ENCODE peak calls at places on chromosomes 5 and 9, in five cellular contexts. Z is DND-41, H is endothelial cell of umbilical vein, C is HCT116, G is GM23338. W is an unnamed sample. For H3K4me1, the result is how much of the 10 kb centered on the place peaks cover.

GRCh38 chr9:88660611-88661010 is 125.6 kb downstream of the NXNL2 start:
- DNase-seq in Z (peak), H (peak), C (peak), G (peak), W (peak)

GRCh38 chr5:120765189-120765588 is 301.1 kb downstream of the PRR16 start:
- DNase-seq in Z (no peak), H (no peak), C (no peak), G (no peak), W (no peak)

GRCh38 chr5:154401931-154402330 is 43.9 kb upstream of the SAP30L start:
- DNase-seq in Z (no peak), H (no peak), C (no peak), G (no peak), W (no peak)

GRCh38 chr9:106060885-106061284 is 366.5 kb downstream of the TMEM38B start:
- DNase-seq in Z (no peak), H (no peak), C (no peak), G (no peak), W (no peak)

GRCh38 chr5:160787247-160787646 is 64.8 kb downstream of the ATP10B start:
- DNase-seq in Z (peak), H (no peak), C (no peak), G (peak), W (peak)

GRCh38 chr9:96048954-96049831 is 173.7 kb downstream of the ERCC6L2 start:
- DNase-seq in Z (no peak), H (no peak), C (no peak), G (no peak), W (no peak)

GRCh38 chr9:107731115-107731762 is 241.7 kb upstream of the KLF4 start:
- DNase-seq in Z (no peak), H (no peak), C (no peak), G (no peak), W (no peak)

GRCh38 chr5:109316631-109317030 is 93.1 kb downstream of the PJA2 start:
- DNase-seq in Z (no peak), H (no peak), C (peak), G (no peak), W (no peak)

GRCh38 chr5:170746081-170746951 is 37.2 kb upstream of the GABRP start:
- DNase-seq in Z (no peak), H (peak), C (no peak), G (peak), W (no peak)

GRCh38 chr5:35160486-35161116 is 69.7 kb downstream of the PRLR start:
- DNase-seq in Z (no peak), H (no peak), C (no peak), G (no peak), W (no peak)

DNA sequence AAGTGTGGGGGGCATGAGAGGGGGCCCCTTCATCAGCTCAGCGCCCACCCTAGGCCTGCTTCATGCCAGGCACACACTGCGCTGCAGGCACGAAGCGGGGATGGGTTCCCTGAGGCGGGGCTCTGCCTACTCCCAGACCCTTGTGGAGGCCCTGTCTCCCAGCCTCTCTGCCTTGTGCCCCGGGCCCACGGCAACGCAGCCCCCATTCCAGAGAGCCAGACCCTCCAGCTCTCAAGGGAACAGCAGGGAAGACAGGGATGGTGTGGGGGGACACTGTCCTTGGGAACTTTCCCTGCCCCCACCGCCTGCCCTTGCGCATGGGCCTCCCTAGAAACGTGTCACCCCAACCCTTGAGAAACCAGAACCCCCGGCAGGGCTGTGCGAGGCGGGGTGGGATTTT is 10.0 kb upstream of the SLC12A7 start:
- DNase-seq in Z (no peak), H (no peak), C (no peak), G (no peak), W (no peak)
- H3K4me1 ChIP-seq in Z (under half), H (under half), C (under half), G (under half), W (under half)

DNA sequence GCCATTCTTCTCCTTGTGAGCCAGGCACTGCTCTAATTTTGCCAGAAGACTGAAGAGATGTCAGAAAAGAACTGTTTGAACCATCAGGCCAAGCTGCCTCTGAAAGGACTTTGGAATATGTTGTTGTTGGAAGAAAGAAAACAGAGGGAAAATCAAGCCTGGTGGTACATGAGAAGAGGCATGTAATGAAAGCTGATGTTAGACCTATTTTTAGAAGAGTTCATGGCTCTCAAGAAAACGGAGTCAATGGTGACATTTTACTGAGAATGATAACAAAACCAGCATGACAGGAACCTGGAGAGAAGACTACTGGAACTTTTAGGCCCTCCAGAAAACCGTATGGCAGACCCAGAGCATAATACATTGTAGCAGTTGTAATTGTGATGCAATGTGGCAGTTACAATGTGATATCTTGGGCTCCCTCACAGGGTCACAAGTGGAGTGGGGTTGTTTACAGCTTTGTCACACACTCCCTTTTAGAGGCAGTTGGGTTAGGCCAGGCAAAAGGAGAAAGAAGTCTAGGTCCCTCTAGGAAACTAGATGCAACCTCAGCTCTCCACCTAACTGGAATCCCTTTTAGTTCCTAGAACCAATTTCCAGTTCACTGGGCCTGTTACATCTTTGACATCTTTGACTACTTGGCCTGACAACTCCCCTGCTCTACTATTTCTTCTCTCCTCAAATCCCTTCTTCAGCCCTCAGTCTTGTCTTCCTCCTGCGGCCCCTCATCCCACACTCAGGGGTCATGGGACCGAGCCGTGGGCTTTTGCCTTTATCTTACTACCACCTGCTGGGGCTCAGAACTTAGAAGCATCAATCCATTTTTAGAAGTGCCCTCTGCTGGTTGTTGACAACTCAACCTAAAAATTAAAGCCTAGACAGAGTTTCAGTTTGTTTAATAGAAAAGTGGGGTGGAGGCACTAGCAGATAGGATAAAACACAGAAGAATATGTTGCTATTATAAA is 61.2 kb upstream of the JAK2 start:
- DNase-seq in Z (no peak), H (peak), C (no peak), G (peak), W (peak)
- H2AFZ ChIP-seq in Z (no peak), H (no peak), C (no peak), G (no peak), W (no peak)

GRCh38 chr5:54668096-54668495 is 150.5 kb downstream of the SNX18 start:
- DNase-seq in Z (no peak), H (no peak), C (no peak), G (no peak), W (no peak)
- H3K4me1 ChIP-seq in Z (under half), H (under half), C (under half), G (under half), W (under half)

GRCh38 chr9:94250456-94250855 is 8.6 kb upstream of the ZNF169 start:
- DNase-seq in Z (peak), H (no peak), C (no peak), G (no peak), W (no peak)
- H2AFZ ChIP-seq in Z (no peak), H (no peak), C (no peak), G (peak), W (no peak)